ENCODE peak calls at places on chromosomes 7 and 10, in seven cellular contexts. J, O, Q, M, S, Y and R are unnamed samples.

GRCh38 chr10:4254101-4254994 is 469.3 kb upstream of the KLF6 start:
- DNase-seq in J (no peak), O (no peak), Q (no peak), M (peak; percentile 45), S (no peak), Y (peak; percentile 51), R (no peak)

GRCh38 chr7:22413211-22413610 is 56.3 kb upstream of the RAPGEF5 start:
- DNase-seq in J (no peak), O (no peak), Q (no peak), M (no peak), S (no peak), Y (no peak), R (no peak)

GRCh38 chr7:26376208-26376917 is 84.7 kb downstream of the SNX10 start:
- DNase-seq in J (peak; percentile 12), O (peak; percentile 61), Q (peak; percentile 27), M (no peak), S (peak; percentile 95), Y (no peak), R (peak; percentile 75)

GRCh38 chr7:49580000-49580399 is 193.4 kb upstream of the VWC2 start:
- DNase-seq in J (no peak), O (no peak), Q (no peak), M (no peak), S (no peak), Y (no peak), R (no peak)

GRCh38 chr10:16545126-16545736 is 23.6 kb upstream of the C1QL3 start:
- DNase-seq in J (no peak), O (no peak), Q (no peak), M (peak; percentile 14), S (peak; percentile 56), Y (no peak), R (no peak)

GRCh38 chr7:65902306-65902705 is 29.4 kb downstream of the VKORC1L1 start:
- DNase-seq in J (no peak), O (no peak), Q (no peak), M (no peak), S (no peak), Y (no peak), R (no peak)

GRCh38 chr10:124654686-124655085 is 89.5 kb downstream of the FAM53B start:
- DNase-seq in J (no peak), O (no peak), Q (no peak), M (no peak), S (no peak), Y (no peak), R (no peak)

GRCh38 chr10:28963539-28964221 is 286.4 kb downstream of the BAMBI start:
- DNase-seq in J (no peak), O (no peak), Q (no peak), M (no peak), S (no peak), Y (no peak), R (no peak)

GRCh38 chr10:79058899-79059771 is 9.6 kb upstream of the ZMIZ1 start:
- DNase-seq in J (no peak), O (no peak), Q (no peak), M (no peak), S (no peak), Y (no peak), R (no peak)

GRCh38 chr7:96322373-96322695 is 436 bp upstream of the SLC25A13 start:
- DNase-seq in J (no peak), O (no peak), Q (no peak), M (no peak), S (no peak), Y (no peak), R (no peak)

GRCh38 chr10:132897516-132898381 is 44.6 kb downstream of the CFAP46 start:
- DNase-seq in J (no peak), O (no peak), Q (no peak), M (no peak), S (no peak), Y (no peak), R (no peak)

GRCh38 chr7:99268361-99268908 is 4.2 kb upstream of the MYH16 start:
- DNase-seq in J (no peak), O (no peak), Q (no peak), M (no peak), S (peak; percentile 31), Y (no peak), R (no peak)

GRCh38 chr7:139660317-139661042 is 117.3 kb downstream of the HIPK2 start:
- DNase-seq in J (no peak), O (no peak), Q (no peak), M (no peak), S (peak; percentile 6), Y (no peak), R (no peak)

GRCh38 chr7:32765185-32765584 is 126.4 kb downstream of the KBTBD2 start:
- DNase-seq in J (no peak), O (no peak), Q (no peak), M (no peak), S (no peak), Y (no peak), R (no peak)

GRCh38 chr10:118564652-118565051 is 30.8 kb downstream of the PRLHR start:
- DNase-seq in J (no peak), O (no peak), Q (no peak), M (peak; percentile 4), S (peak; percentile 38), Y (no peak), R (no peak)

GRCh38 chr10:697097-697875 is 7.8 kb upstream of the DIP2C start:
- DNase-seq in J (no peak), O (no peak), Q (no peak), M (no peak), S (no peak), Y (no peak), R (no peak)

GRCh38 chr7:96241834-96242233 is 80.1 kb downstream of the SLC25A13 start:
- DNase-seq in J (no peak), O (no peak), Q (no peak), M (no peak), S (no peak), Y (no peak), R (no peak)

GRCh38 chr10:97220371-97220770 is 34.6 kb upstream of the SLIT1 start:
- DNase-seq in J (no peak), O (no peak), Q (no peak), M (no peak), S (no peak), Y (no peak), R (no peak)

GRCh38 chr7:129853661-129854268 is 99.0 kb downstream of the UBE2H start:
- DNase-seq in J (no peak), O (no peak), Q (no peak), M (peak; percentile 41), S (no peak), Y (no peak), R (no peak)

GRCh38 chr7:68706291-68706690 is 892.0 kb upstream of the AUTS2 start:
- DNase-seq in J (no peak), O (no peak), Q (no peak), M (peak; percentile 99), S (no peak), Y (peak; percentile 20), R (no peak)

GRCh38 chr7:140155428-140155827 is 21.4 kb downstream of the KDM7A start:
- DNase-seq in J (no peak), O (no peak), Q (no peak), M (no peak), S (no peak), Y (no peak), R (no peak)

GRCh38 chr10:5681930-5682329 is 2.7 kb upstream of the TASOR2 start:
- DNase-seq in J (no peak), O (no peak), Q (no peak), M (no peak), S (no peak), Y (no peak), R (no peak)

GRCh38 chr10:126235979-126236851 is 152.1 kb downstream of the ADAM12 start:
- DNase-seq in J (no peak), O (no peak), Q (no peak), M (no peak), S (no peak), Y (no peak), R (no peak)

GRCh38 chr7:81632418-81632817 is 137.4 kb downstream of the HGF start:
- DNase-seq in J (no peak), O (no peak), Q (no peak), M (no peak), S (no peak), Y (no peak), R (no peak)

GRCh38 chr7:157010588-157011332 is at the start of gene MNX1:
- DNase-seq in J (peak; percentile 9), O (peak; percentile 90), Q (peak; percentile 38), M (peak; percentile 55), S (peak; percentile 80), Y (no peak), R (peak; percentile 82)

GRCh38 chr7:35908305-35909223 is 107.7 kb downstream of the SEPTIN7 start:
- DNase-seq in J (no peak), O (no peak), Q (no peak), M (no peak), S (peak; percentile 8), Y (no peak), R (no peak)

GRCh38 chr10:128775743-128776142 is 649.5 kb upstream of the MKI67 start:
- DNase-seq in J (no peak), O (no peak), Q (no peak), M (no peak), S (no peak), Y (no peak), R (no peak)

GRCh38 chr10:78267598-78267997 is 233.9 kb downstream of the RPS24 start:
- DNase-seq in J (no peak), O (no peak), Q (no peak), M (no peak), S (no peak), Y (no peak), R (no peak)

GRCh38 chr7:155000795-155001194 is 2.1 kb downstream of the PAXIP1 start:
- DNase-seq in J (no peak), O (no peak), Q (no peak), M (no peak), S (no peak), Y (no peak), R (no peak)

GRCh38 chr7:29878081-29878688 is 71.9 kb downstream of the WIPF3 start:
- DNase-seq in J (no peak), O (no peak), Q (no peak), M (peak; percentile 43), S (peak; percentile 40), Y (no peak), R (no peak)

GRCh38 chr10:60377955-60378354 is 11.7 kb downstream of the ANK3 start:
- DNase-seq in J (no peak), O (no peak), Q (no peak), M (peak; percentile 48), S (no peak), Y (no peak), R (no peak)